ENCODE peak calls at places on chromosomes 13 and 19, in four cellular contexts. P, S, M and C are unnamed samples.

GRCh38 chr19:8158411-8159074 is 9.2 kb upstream of the FBN3 start:
- DNase-seq in P (peak; percentile 77), S (peak; percentile 87), M (peak; percentile 57), C (peak; percentile 47)

GRCh38 chr13:113559901-113560644 is 24.5 kb upstream of the TFDP1 start:
- DNase-seq in P (no peak), S (no peak), M (no peak), C (no peak)

GRCh38 chr19:5127710-5128109 is 158.8 kb downstream of the KDM4B start:
- DNase-seq in P (no peak), S (no peak), M (no peak), C (no peak)

GRCh38 chr13:50914848-50915247 is 5.3 kb downstream of the RNASEH2B start:
- DNase-seq in P (no peak), S (no peak), M (no peak), C (no peak)

GRCh38 chr19:30391554-30392551 is 19.7 kb downstream of the ZNF536 start:
- DNase-seq in P (no peak), S (no peak), M (no peak), C (peak; percentile 29)

GRCh38 chr19:2796659-2797266 is 11.5 kb downstream of the THOP1 start:
- DNase-seq in P (no peak), S (no peak), M (no peak), C (no peak)

GRCh38 chr19:31613683-31614219 is 264.5 kb upstream of the TSHZ3 start:
- DNase-seq in P (no peak), S (no peak), M (no peak), C (no peak)

GRCh38 chr13:38685974-38686571 is 804 bp upstream of the FREM2 start:
- DNase-seq in P (no peak), S (no peak), M (no peak), C (peak; percentile 58)

GRCh38 chr13:113641426-113641825 is 16.6 kb downstream of the ATP4B start:
- DNase-seq in P (no peak), S (no peak), M (no peak), C (no peak)

GRCh38 chr13:91661692-91662490 is 263.5 kb downstream of the GPC5 start:
- DNase-seq in P (no peak), S (no peak), M (peak; percentile 15), C (no peak)

GRCh38 chr19:35592226-35592625 is 6.3 kb downstream of the PMIS2 start:
- DNase-seq in P (peak; percentile 45), S (peak; percentile 53), M (no peak), C (peak; percentile 40)

GRCh38 chr13:51675877-51676276 is 91.6 kb downstream of the WDFY2 start:
- DNase-seq in P (no peak), S (no peak), M (no peak), C (no peak)

GRCh38 chr19:14005381-14006084 is 587 bp downstream of the RFX1 start:
- DNase-seq in P (peak; percentile 92), S (peak; percentile 67), M (peak; percentile 39), C (peak; percentile 95)

DNA sequence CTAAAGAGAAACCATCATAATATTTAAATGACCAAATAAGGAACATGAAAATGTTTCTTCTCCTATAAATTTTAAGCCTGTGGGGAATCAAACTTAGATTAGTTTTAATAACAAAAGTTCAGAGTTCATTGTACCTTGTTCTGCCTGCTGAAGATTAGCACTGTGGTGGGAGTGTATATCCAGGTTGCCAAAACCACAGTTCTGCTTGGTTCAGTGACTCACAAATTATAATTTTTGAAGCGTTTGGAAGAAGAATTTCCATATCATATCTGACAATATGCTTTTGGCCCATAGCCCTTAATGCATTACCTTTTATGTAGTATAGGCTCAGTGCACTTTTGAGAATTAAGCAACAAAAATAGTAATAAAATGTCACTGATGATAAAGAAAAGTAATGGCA is 545.2 kb downstream of the GPC6 start:
- DNase-seq in P (no peak), S (no peak), M (no peak), C (no peak)
- TF ChIP-seq ETV6 in P (no peak), S (no peak), M (no peak), C (no peak)

GRCh38 chr19:12767150-12767549 is 8.2 kb downstream of the HOOK2 start:
- DNase-seq in P (no peak), S (no peak), M (no peak), C (no peak)

GRCh38 chr19:12763100-12763499 is 11.5 kb downstream of the BEST2 start:
- DNase-seq in P (no peak), S (no peak), M (no peak), C (no peak)

GRCh38 chr19:12767666-12768065 is 7.7 kb downstream of the HOOK2 start:
- DNase-seq in P (no peak), S (no peak), M (no peak), C (no peak)

GRCh38 chr19:12764698-12765097 is 10.7 kb downstream of the HOOK2 start:
- DNase-seq in P (no peak), S (no peak), M (no peak), C (no peak)

GRCh38 chr19:12766051-12766521 is 9.3 kb downstream of the HOOK2 start:
- DNase-seq in P (peak; percentile 58), S (peak; percentile 76), M (no peak), C (peak; percentile 89)
- TF ChIP-seq CTCF in P (peak; percentile 51), S (peak; percentile 99), M (peak; percentile 96), C (peak; percentile 61)

GRCh38 chr13:108033800-108034707 is 181.3 kb downstream of the LIG4 start:
- DNase-seq in P (no peak), S (peak; percentile 18), M (no peak), C (no peak)
- TF ChIP-seq ETV6 in P (no peak), S (no peak), M (no peak), C (no peak)

DNA sequence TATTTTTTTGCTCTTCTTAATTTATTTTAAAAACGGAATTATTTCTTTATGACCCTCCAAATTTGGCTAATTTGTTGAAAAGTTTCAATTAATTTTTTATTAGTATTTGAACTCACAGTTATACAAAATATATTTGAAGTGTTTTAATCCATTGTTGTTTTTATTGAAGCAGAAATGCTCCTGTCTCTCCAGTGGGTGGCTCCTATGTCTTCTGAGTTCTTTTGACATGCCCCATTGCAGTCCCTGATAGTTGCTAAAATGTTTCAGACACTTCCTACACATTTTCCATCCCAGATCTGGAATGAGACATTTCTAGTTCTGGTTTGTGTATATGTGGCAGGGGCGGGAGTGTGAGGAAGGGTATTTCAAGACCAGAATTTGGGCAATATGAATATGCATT is 579.4 kb upstream of the PRR20A start:
- DNase-seq in P (no peak), S (no peak), M (no peak), C (no peak)
- TF ChIP-seq CTCF in P (no peak), S (no peak), M (no peak), C (no peak)

GRCh38 chr13:66887088-66887487 is 343.0 kb downstream of the PCDH9 start:
- DNase-seq in P (no peak), S (no peak), M (peak; percentile 13), C (no peak)
- TF ChIP-seq ETV6 in P (no peak), S (no peak), M (no peak), C (no peak)

DNA sequence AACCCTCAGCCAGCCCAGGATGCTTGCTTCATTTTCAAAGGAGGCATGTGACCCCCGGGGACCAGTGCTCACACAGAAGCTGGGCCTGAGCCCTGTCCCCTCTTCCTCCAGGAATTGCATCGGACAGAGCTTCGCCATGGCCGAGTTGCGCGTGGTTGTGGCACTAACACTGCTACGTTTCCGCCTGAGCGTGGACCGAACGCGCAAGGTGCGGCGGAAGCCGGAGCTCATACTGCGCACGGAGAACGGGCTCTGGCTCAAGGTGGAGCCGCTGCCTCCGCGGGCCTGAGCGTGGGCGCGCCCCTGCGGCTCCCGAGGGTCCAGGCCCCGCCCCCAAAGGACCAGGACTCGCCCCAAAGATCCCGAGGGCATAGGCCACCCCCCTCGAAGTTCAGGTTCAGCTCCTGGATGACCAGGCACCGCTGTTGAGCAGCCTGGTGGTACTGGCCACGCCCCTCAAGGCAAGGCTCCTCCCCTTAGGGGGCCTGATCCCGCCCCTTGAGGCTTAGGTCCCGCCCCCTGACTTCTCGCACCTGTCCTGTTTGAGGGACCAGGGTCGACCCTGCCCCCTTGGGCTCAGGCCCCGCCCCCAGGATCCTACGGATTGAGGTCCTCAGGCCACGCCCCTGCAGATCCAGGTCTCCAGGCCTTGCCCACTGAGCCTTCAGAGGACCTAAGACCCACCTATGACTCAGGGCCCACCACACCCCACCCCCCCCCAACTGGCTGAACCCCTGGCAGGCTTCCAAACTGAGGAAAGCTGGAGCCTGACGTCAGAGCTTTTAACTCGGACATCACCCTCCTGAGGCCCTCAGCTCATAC is 43.1 kb downstream of the CYP4F22 start:
- DNase-seq in P (peak; percentile 86), S (peak; percentile 38), M (no peak), C (peak; percentile 95)
- TF ChIP-seq CTCF in P (peak; percentile 9), S (no peak), M (no peak), C (no peak)

GRCh38 chr13:30355405-30355741 is 48.0 kb upstream of the KATNAL1 start:
- DNase-seq in P (peak; percentile 43), S (peak; percentile 49), M (no peak), C (peak; percentile 54)
- TF ChIP-seq ETV6 in P (no peak), S (no peak), M (no peak), C (no peak)